ENCODE peak calls at places on chromosome 14, in seven cellular contexts. X is nephron progenitor cell, S is endothelial cell, F is fibroblast of the aortic adventitia, Q is Caco-2, D is lower lobe of right lung, R is mammary epithelial cell. O is an unnamed sample.

GRCh38 chr14:66476964-66477363 is 9.2 kb upstream of the CCDC196 start:
- DNase-seq in Q (no peak), D (no peak), R (peak; percentile 35), X (no peak), F (peak; percentile 49), S (no peak), O (peak; percentile 53)

GRCh38 chr14:51750542-51750941 is 98.8 kb downstream of the FRMD6 start:
- DNase-seq in S (peak; percentile 24), R (no peak), D (no peak), Q (no peak), X (peak; percentile 10), F (no peak), O (peak; percentile 8)

GRCh38 chr14:104596451-104596918 is 8.1 kb downstream of the TMEM179 start:
- DNase-seq in R (no peak), D (no peak), F (no peak), Q (no peak), S (no peak), X (no peak), O (no peak)

GRCh38 chr14:68143341-68143807 is 323.8 kb downstream of the RAD51B start:
- DNase-seq in R (no peak), D (no peak), S (no peak), F (peak; percentile 97), Q (no peak), X (no peak), O (peak; percentile 82)

GRCh38 chr14:67942311-67942710 is 122.7 kb downstream of the RAD51B start:
- DNase-seq in F (peak; percentile 58), X (no peak), R (no peak), Q (no peak), S (no peak), D (no peak), O (no peak)

GRCh38 chr14:76958975-76959710 is 69.4 kb downstream of the IRF2BPL start:
- DNase-seq in S (no peak), F (peak; percentile 25), Q (no peak), D (no peak), X (no peak), R (peak; percentile 97), O (peak; percentile 78)

GRCh38 chr14:60655114-60655897 is 6.0 kb upstream of the SIX1 start:
- DNase-seq in S (no peak), Q (no peak), D (no peak), X (peak; percentile 53), R (no peak), F (no peak), O (no peak)

GRCh38 chr14:73695997-73696396 is 18.2 kb downstream of the PNMA1 start:
- DNase-seq in F (no peak), S (no peak), X (no peak), Q (no peak), R (no peak), D (no peak), O (no peak)

GRCh38 chr14:100865682-100866591 is 37.6 kb downstream of the RTL1 start:
- DNase-seq in X (no peak), R (no peak), S (no peak), Q (peak; percentile 19), D (peak; percentile 32), F (no peak), O (no peak)

GRCh38 chr14:89399594-89400068 is 17.4 kb downstream of the FOXN3 start:
- DNase-seq in S (peak; percentile 39), X (peak; percentile 33), F (peak; percentile 71), D (no peak), Q (peak; percentile 41), R (no peak), O (no peak)

DNA sequence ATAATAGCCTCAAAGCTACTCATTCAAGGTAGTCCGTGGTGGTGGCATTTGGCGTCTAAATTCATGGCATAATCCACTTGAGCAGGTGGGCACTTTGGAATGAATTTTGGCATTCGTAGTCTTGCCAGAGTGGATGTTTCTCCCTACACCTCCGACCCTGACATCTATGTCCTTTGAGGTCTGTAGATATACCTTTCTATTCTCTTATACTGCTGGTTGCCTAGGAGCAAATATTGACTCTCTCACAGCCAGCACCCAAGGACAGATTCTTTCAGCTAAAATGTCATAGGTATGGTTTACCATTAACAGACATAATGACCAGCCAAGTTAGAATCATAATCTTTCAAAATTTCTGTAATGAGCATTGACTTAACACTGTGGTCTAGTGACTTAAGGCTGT is 47.4 kb upstream of the FLRT2 start:
- DNase-seq in S (no peak), D (no peak), R (no peak), F (no peak), Q (peak; percentile 53), X (no peak), O (no peak)
- TF ChIP-seq CTCF in S (no peak), D (no peak), R (no peak), F (no peak), Q (no peak), X (no peak), O (no peak)

DNA sequence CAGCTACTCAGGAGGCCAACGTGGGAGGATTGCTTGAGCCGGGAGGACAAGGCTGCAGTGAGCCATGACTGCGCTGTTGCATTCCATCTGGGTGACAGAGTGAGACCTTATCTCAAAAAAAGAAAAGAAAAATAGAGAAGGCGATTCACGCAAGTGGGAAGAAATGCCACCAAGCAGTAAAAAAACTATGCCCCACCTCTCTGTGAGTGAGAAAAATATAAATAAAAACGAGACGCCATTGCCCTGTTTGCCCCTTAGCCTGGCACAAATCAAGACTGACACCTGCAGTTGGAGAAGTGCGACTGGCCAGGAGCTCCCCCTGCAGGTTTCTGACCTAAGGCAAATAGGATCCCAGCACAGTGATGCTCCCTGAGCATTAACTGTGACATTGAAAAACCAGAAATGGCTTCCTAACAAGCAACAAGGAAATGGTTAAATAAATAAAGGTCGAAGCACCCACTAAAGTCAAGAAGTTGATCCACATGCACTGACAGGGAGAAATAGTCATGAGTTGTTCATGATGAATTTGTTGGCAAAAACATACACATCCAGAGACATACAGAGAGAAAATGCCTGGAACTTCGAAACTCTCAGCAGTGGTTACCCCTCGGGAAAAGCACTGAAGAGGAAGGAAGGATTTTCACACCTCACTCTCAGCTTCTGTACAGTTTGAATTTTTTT is 21.1 kb downstream of the GSC start:
- DNase-seq in D (no peak), R (no peak), X (peak; percentile 49), S (peak; percentile 51), F (no peak), Q (no peak), O (peak; percentile 56)
- TF ChIP-seq CTCF in D (peak; percentile 45), R (peak; percentile 78), X (peak; percentile 58), S (no peak), F (peak; percentile 30), Q (peak; percentile 72), O (peak; percentile 38)

GRCh38 chr14:102804858-102805257 is 27.6 kb downstream of the TRAF3 start:
- DNase-seq in S (no peak), F (no peak), R (no peak), X (no peak), D (no peak), Q (no peak), O (no peak)

GRCh38 chr14:102805454-102805891 is 28.2 kb downstream of the TRAF3 start:
- DNase-seq in S (no peak), Q (no peak), D (no peak), X (no peak), F (peak; percentile 23), R (peak; percentile 28), O (peak; percentile 76)

GRCh38 chr14:102803139-102803538 is 25.9 kb downstream of the TRAF3 start:
- DNase-seq in X (no peak), D (no peak), R (no peak), Q (no peak), S (no peak), F (no peak), O (no peak)

GRCh38 chr14:102806447-102806846 is 29.2 kb downstream of the TRAF3 start:
- DNase-seq in Q (no peak), S (no peak), R (no peak), D (no peak), X (no peak), F (no peak), O (no peak)

DNA sequence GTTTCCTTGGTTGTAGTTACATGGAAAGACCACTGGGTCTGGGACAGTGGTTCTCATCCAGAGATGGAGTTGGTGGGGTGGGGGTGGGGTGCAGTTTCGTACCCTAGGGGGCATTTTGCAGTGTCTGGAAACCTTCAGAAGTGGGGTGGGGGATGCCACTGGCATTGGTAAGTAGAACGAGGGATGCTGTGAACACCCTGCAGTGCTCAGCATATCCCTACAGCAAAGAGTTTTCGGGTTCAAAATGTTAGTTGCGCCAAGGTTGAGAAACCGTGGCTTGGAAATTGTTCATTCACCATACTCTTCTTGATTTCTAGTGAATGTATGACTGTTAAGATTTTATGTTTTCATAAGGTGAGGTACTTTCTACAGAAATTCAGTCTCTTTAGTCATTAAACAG is 28.7 kb downstream of the TRAF3 start:
- DNase-seq in D (no peak), S (no peak), R (no peak), X (no peak), Q (no peak), F (no peak), O (no peak)
- TF ChIP-seq CTCF in D (no peak), S (peak; percentile 47), R (no peak), X (no peak), Q (no peak), F (no peak), O (no peak)

DNA sequence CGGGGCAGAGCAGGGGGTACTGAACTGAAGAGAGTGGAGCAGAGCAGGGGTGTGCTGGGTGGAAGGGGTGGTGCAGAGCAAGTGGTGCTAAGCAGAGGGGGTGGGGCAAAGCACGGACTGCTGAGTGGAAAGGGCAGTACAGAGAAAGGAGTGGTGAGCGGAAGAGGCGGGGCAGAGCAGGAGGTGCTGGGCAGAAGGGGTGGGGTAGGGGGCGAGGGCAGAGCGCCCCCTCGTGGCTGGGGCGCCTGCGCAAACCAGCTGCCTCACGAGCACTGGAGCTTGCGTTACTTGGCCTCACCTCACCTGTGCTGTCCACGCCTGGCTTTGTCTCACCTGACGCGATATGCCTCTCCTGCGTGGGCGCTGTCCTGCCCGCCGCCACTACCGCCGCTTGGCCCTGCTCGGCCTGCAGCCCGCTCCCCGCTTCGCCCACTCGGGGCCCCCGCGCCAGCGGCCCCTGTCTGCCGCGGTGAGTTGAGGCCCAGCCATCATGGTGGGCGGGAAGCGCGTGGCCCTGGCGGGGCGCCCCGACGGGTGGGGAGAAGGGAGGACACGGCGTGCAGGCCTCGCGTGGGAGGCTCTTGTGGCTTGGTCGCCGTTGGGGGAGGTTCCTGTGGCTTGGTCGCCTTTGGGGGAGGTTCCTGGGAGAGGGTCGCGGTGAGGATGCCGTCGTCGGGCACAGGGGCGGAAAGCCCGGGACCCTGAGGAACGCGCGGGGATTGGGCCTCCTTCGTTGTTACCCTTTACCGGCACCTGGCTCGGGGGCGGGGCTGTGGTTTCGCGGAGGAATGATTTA is at the start of gene COX8C:
- DNase-seq in R (no peak), X (no peak), S (no peak), D (no peak), F (no peak), Q (no peak), O (no peak)
- TF ChIP-seq CTCF in R (no peak), X (no peak), S (no peak), D (no peak), F (no peak), Q (no peak), O (no peak)

O was measured in MCF 10A.